ENCODE peak calls at places on chromosomes 5 and 9, in five cellular contexts. D is CD8-positive, alpha-beta T cell; X is epithelial cell of esophagus; B is coronary artery; U is HFF-Myc. E is an unnamed sample.

GRCh38 chr5:5304361-5305035 is 118.0 kb upstream of the ICE1 start:
- DNase-seq in D (no peak), X (peak), B (peak), U (no peak), E (no peak)

GRCh38 chr5:74326571-74327338 is 313.8 kb downstream of the ENC1 start:
- DNase-seq in D (peak), X (peak), B (no peak), U (peak), E (peak)

GRCh38 chr9:13330396-13331004 is 51.0 kb upstream of the MPDZ start:
- DNase-seq in D (no peak), X (no peak), B (peak), U (no peak), E (no peak)

GRCh38 chr9:109780453-109781033 is 545 bp downstream of the PALM2AKAP2 start:
- DNase-seq in D (no peak), X (peak), B (no peak), U (no peak), E (no peak)

GRCh38 chr5:81590498-81591384 is 160.2 kb downstream of the SSBP2 start:
- DNase-seq in D (no peak), X (no peak), B (no peak), U (no peak), E (no peak)

GRCh38 chr9:38067892-38068615 is 973 bp downstream of the SHB start:
- DNase-seq in D (no peak), X (no peak), B (no peak), U (no peak), E (no peak)

GRCh38 chr9:80437825-80438224 is 866.1 kb downstream of the TLE4 start:
- DNase-seq in D (no peak), X (no peak), B (no peak), U (no peak), E (no peak)

GRCh38 chr9:17075758-17076485 is 58.9 kb upstream of the CNTLN start:
- DNase-seq in D (no peak), X (no peak), B (no peak), U (no peak), E (no peak)

GRCh38 chr5:128637031-128637430 is 99.0 kb upstream of the FBN2 start:
- DNase-seq in D (no peak), X (no peak), B (no peak), U (no peak), E (no peak)

GRCh38 chr5:146475190-146475801 is 28.2 kb downstream of the TCERG1 start:
- DNase-seq in D (no peak), X (no peak), B (no peak), U (no peak), E (no peak)

GRCh38 chr9:3136999-3137675 is 293.2 kb upstream of the PUM3 start:
- DNase-seq in D (no peak), X (no peak), B (no peak), U (no peak), E (no peak)

GRCh38 chr5:58156354-58156753 is 303.5 kb downstream of the PLK2 start:
- DNase-seq in D (no peak), X (peak), B (no peak), U (no peak), E (no peak)

GRCh38 chr5:95818181-95819147 is 4.1 kb downstream of the GLRX start:
- DNase-seq in D (no peak), X (no peak), B (peak), U (no peak), E (no peak)

GRCh38 chr5:108720416-108720815 is 27.3 kb upstream of the FER start:
- DNase-seq in D (no peak), X (peak), B (no peak), U (no peak), E (peak)

GRCh38 chr5:179420476-179420875 is 75.2 kb upstream of the ADAMTS2 start:
- DNase-seq in D (no peak), X (no peak), B (peak), U (no peak), E (no peak)

GRCh38 chr5:179820127-179820482 is 600 bp upstream of the SQSTM1 start:
- DNase-seq in D (no peak), X (no peak), B (no peak), U (no peak), E (no peak)

GRCh38 chr5:179599100-179599499 is 24.4 kb downstream of the HNRNPH1 start:
- DNase-seq in D (no peak), X (no peak), B (no peak), U (no peak), E (no peak)

GRCh38 chr5:125348221-125348692 is 601.8 kb upstream of the ZNF608 start:
- DNase-seq in D (no peak), X (no peak), B (no peak), U (no peak), E (no peak)

GRCh38 chr9:19976226-19976625 is 187.4 kb upstream of the SLC24A2 start:
- DNase-seq in D (peak), X (peak), B (no peak), U (no peak), E (no peak)

GRCh38 chr9:18606281-18606680 is 132.3 kb downstream of the ADAMTSL1 start:
- DNase-seq in D (no peak), X (no peak), B (no peak), U (no peak), E (no peak)

GRCh38 chr9:77488439-77489126 is 159.5 kb downstream of the GNA14 start:
- DNase-seq in D (no peak), X (peak), B (no peak), U (no peak), E (peak)

GRCh38 chr5:38719916-38720315 is 125.9 kb upstream of the OSMR start:
- DNase-seq in D (no peak), X (peak), B (no peak), U (peak), E (peak)

GRCh38 chr5:67620386-67621039 is 423.9 kb upstream of the CD180 start:
- DNase-seq in D (no peak), X (peak), B (no peak), U (no peak), E (peak)

GRCh38 chr9:19516348-19516747 is 107.5 kb downstream of the ACER2 start:
- DNase-seq in D (no peak), X (no peak), B (no peak), U (no peak), E (no peak)

GRCh38 chr9:16316406-16316805 is 554.1 kb downstream of the BNC2 start:
- DNase-seq in D (no peak), X (no peak), B (peak), U (no peak), E (no peak)

GRCh38 chr9:122213589-122214413 is 15.0 kb downstream of the LHX6 start:
- DNase-seq in D (peak), X (peak), B (no peak), U (no peak), E (no peak)
- TF ChIP-seq CTCF in D (no peak), X (no peak), B (no peak), U (no peak), E (no peak)

GRCh38 chr5:51684794-51685355 is 301.6 kb downstream of the ISL1 start:
- DNase-seq in D (no peak), X (peak), B (no peak), U (no peak), E (peak)
- TF ChIP-seq CTCF in D (no peak), X (peak), B (no peak), U (peak), E (no peak)

GRCh38 chr9:71986860-71987259 is 73.6 kb downstream of the C9orf57 start:
- DNase-seq in D (no peak), X (no peak), B (no peak), U (no peak), E (no peak)

GRCh38 chr9:71981944-71982343 is 70.5 kb downstream of the C9orf85 start:
- DNase-seq in D (no peak), X (no peak), B (no peak), U (no peak), E (no peak)

GRCh38 chr9:71987471-71988371 is 72.7 kb downstream of the C9orf57 start:
- DNase-seq in D (no peak), X (no peak), B (no peak), U (no peak), E (no peak)

GRCh38 chr9:71984388-71985069 is 73.1 kb downstream of the C9orf85 start:
- DNase-seq in D (no peak), X (peak), B (peak), U (peak), E (peak)

GRCh38 chr9:71985070-71985956 is 73.9 kb downstream of the C9orf85 start:
- DNase-seq in D (no peak), X (peak), B (no peak), U (no peak), E (no peak)
- TF ChIP-seq CTCF in D (no peak), X (peak), B (no peak), U (no peak), E (no peak)

DNA sequence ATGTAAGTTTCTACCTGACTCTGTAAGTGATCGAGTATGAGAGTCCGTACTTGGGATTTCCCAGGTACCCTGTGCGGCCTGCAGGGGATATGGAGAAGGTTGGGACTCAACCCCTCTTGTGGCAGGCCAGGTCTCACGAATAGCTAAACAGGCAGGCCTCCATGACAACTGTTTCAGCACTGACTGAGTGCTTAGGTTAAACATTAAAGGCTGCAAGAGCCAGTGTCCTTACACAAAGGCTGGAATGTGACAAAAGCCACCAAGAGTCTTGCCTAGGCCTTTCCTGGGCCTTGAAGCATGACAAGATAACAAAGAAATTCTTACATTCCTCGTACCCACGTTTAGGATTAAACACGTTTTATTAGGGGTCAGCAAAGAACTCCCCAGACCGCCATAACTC is 58.6 kb downstream of the THBS4 start:
- DNase-seq in D (no peak), X (no peak), B (no peak), U (no peak), E (no peak)
- TF ChIP-seq CTCF in D (no peak), X (no peak), B (no peak), U (no peak), E (no peak)

DNA sequence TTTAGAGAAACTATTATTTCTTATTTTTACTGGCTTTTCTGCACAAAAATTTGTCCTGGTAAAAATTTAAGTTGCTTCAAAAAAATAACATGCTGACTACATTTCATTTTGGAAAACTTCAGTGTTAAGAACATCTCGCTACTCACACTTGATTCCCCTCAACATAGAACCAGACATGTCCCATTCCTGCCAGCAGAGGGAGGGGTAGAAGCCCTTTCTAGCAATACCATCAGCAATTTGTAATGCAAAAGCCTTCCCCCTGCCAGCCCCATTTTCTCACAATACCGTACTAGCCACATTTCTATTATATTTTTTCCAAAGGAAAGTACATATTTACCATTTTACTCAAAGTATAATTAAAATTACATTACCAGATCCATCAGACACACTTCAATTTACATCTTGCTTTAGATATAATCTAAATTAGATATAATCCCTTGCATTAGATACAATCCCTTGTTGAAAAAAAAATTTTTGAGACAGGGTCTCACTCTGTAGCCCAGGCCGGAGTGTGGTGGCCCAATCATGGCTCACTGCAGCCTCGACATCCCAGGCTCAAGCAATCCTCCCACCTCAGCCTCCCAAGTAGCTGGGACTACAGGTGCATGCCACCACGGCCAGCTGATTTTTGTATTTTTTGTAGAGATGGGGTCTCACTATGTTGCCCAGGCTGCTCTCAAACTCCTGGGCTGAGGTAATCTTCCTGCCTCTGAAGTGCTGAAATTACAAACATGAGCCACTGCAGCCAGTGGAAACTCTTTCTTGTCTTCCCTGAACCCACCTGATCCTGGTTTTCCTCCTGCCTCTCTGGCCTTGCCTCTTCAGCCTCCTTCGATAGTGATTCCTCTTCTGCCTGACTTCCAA is 39.6 kb upstream of the IDNK start:
- DNase-seq in D (no peak), X (peak), B (no peak), U (peak), E (peak)
- TF ChIP-seq CTCF in D (peak), X (peak), B (peak), U (peak), E (peak)

GRCh38 chr5:8320244-8320643 is 451.3 kb downstream of the MTRR start:
- DNase-seq in D (no peak), X (no peak), B (no peak), U (no peak), E (no peak)
- TF ChIP-seq CTCF in D (no peak), X (no peak), B (no peak), U (no peak), E (no peak)

GRCh38 chr9:2055203-2055658 is 40.1 kb downstream of the SMARCA2 start:
- DNase-seq in D (no peak), X (peak), B (no peak), U (no peak), E (peak)
- TF ChIP-seq CTCF in D (no peak), X (no peak), B (no peak), U (no peak), E (no peak)

GRCh38 chr9:131954299-131954698 is 125.4 kb downstream of the MED27 start:
- DNase-seq in D (no peak), X (peak), B (no peak), U (no peak), E (peak)
- TF ChIP-seq CTCF in D (no peak), X (peak), B (no peak), U (peak), E (peak)

DNA sequence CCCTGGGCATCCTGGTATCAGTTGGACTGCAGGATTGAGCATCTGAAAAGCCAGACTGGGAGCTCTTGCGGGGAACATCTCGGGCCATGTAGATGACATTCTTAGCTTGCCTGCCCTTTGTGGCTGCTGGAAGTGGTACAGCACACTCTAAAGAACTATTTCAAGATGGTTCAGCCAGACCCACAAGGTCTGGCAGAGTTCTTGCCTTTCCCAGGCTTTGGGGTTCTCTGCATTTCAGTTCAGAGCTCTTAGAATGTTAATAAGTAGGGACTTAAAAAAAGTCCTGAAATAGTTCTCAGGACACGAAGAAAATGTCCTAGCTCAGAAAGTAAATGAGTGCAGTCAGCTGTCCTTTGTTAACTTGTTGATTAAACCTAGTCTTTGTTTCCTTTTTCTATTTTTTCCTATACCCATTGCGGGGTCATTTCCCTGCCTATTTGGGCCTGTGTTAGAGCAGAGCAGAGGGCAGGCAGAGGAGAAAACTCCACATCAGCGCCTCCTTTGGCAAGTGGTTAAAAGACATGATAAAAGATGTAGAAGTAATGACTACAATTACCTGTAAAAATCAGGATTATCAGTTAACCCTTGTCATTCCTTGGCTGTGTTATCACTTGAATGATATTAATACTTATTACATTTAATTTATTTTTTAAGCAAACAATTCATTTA is 291.5 kb downstream of the ZSWIM6 start:
- DNase-seq in D (no peak), X (no peak), B (no peak), U (no peak), E (peak)
- TF ChIP-seq CTCF in D (no peak), X (peak), B (no peak), U (peak), E (no peak)

DNA sequence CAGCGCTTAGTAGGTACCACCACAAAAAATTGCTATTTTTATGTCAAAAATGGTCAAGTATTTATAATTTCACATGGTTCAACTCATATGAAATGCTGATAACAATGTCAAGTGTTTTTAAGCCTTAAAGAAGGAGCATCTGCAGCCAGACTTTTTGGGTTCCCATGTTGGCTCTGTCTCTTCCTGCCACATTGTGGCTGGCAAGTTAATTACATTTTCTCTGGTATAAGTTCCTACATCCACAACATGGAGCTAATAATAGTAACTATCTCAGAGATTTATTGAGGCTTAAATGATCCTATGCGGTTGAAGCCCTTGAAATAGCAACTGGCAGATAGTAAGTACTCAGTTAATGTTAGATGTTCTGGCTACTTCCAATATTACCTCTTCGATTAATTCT is 5.4 kb downstream of the ATP10B start:
- DNase-seq in D (no peak), X (no peak), B (no peak), U (no peak), E (no peak)
- TF ChIP-seq CTCF in D (no peak), X (peak), B (no peak), U (no peak), E (no peak)

E was measured in MCF 10A.